ENCODE peak calls at places on chromosomes 1 and 21, in nine cellular contexts. V is A549, W is tibial nerve, K is ovary, H is transverse colon, Q is HepG2, E is stomach, P is upper lobe of left lung, G is suprapubic skin. Z is an unnamed sample.

GRCh38 chr1:227774721-227775665 is 39.8 kb downstream of the SNAP47 start:
- DNase-seq in G (peak), K (no peak), V (no peak), Q (no peak), E (no peak), W (no peak), H (no peak), P (peak), Z (no peak)

GRCh38 chr1:6200188-6200809 is 904 bp upstream of the RPL22 start:
- DNase-seq in G (no peak), K (no peak), W (no peak), Q (no peak), E (no peak), P (no peak), V (no peak), H (no peak), Z (no peak)

GRCh38 chr1:96414598-96414997 is 307.0 kb upstream of the PTBP2 start:
- DNase-seq in K (no peak), G (no peak), P (no peak), V (no peak), Q (no peak), W (no peak), H (no peak), E (no peak), Z (no peak)

GRCh38 chr1:39849203-39849602 is 34.1 kb downstream of the TRIT1 start:
- DNase-seq in W (no peak), E (no peak), Q (no peak), K (no peak), V (no peak), H (no peak), G (no peak), P (no peak), Z (no peak)

GRCh38 chr1:205316179-205316578 is 5.4 kb downstream of the NUAK2 start:
- DNase-seq in W (no peak), H (no peak), G (no peak), Q (no peak), P (no peak), K (no peak), V (no peak), E (no peak), Z (no peak)

GRCh38 chr1:23964790-23965740 is 5.4 kb downstream of the PNRC2 start:
- DNase-seq in K (no peak), P (no peak), H (no peak), Q (no peak), G (no peak), W (no peak), V (no peak), E (no peak), Z (no peak)

GRCh38 chr1:110872745-110873435 is at the start of gene CD53:
- DNase-seq in K (no peak), V (no peak), Q (no peak), H (peak), E (no peak), G (no peak), P (no peak), W (no peak), Z (no peak)

GRCh38 chr1:202958544-202959275 is 598 bp upstream of the ADIPOR1 start:
- DNase-seq in E (no peak), G (no peak), W (no peak), Q (no peak), P (no peak), K (no peak), H (peak), V (no peak), Z (no peak)

GRCh38 chr1:25898223-25899015 is 7.8 kb downstream of the STMN1 start:
- DNase-seq in P (no peak), V (no peak), E (no peak), K (no peak), Q (no peak), W (no peak), G (no peak), H (no peak), Z (peak)

GRCh38 chr21:16125274-16125673 is 395.5 kb downstream of the USP25 start:
- DNase-seq in W (no peak), V (no peak), K (no peak), H (no peak), E (no peak), P (no peak), G (no peak), Q (no peak), Z (no peak)

GRCh38 chr1:35560256-35561225 is 2.9 kb downstream of the NCDN start:
- DNase-seq in V (no peak), P (peak), H (peak), W (no peak), K (peak), E (peak), G (peak), Q (no peak), Z (peak)

GRCh38 chr1:215589650-215590049 is 22.5 kb downstream of the KCTD3 start:
- DNase-seq in K (no peak), E (no peak), P (no peak), V (no peak), W (no peak), Q (no peak), H (no peak), G (no peak), Z (no peak)

GRCh38 chr21:38816400-38816973 is 10.8 kb downstream of the ETS2 start:
- DNase-seq in K (no peak), E (no peak), H (no peak), G (no peak), Q (no peak), P (no peak), V (no peak), W (no peak), Z (no peak)
- TF ChIP-seq POLR2A in K (no peak), E (no peak), H (no peak), G (no peak), Q (no peak), P (no peak), V (no peak), W (no peak), Z (no peak)

GRCh38 chr1:68653882-68654281 is 157.0 kb upstream of the DEPDC1 start:
- DNase-seq in P (no peak), Q (no peak), E (no peak), H (no peak), V (no peak), G (no peak), K (no peak), W (no peak), Z (no peak)
- TF ChIP-seq EP300 in P (no peak), Q (no peak), E (no peak), H (no peak), V (no peak), G (no peak), K (no peak), W (no peak), Z (no peak)

GRCh38 chr1:92958203-92958970 is 2.9 kb downstream of the DIPK1A start:
- DNase-seq in V (no peak), W (no peak), E (no peak), K (no peak), G (no peak), Q (peak), H (no peak), P (no peak), Z (no peak)

GRCh38 chr1:92961131-92961895 is at the start of gene DIPK1A:
- DNase-seq in G (peak), V (peak), E (peak), P (peak), Q (peak), H (peak), W (peak), K (peak), Z (peak)

GRCh38 chr1:92961896-92962752 is 862 bp upstream of the DIPK1A start:
- DNase-seq in P (no peak), K (no peak), H (peak), E (peak), W (peak), Q (peak), V (peak), G (peak), Z (peak)

GRCh38 chr1:92957020-92957734 is 4.1 kb downstream of the DIPK1A start:
- DNase-seq in V (no peak), P (no peak), Q (no peak), K (no peak), E (no peak), H (no peak), W (no peak), G (no peak), Z (no peak)

DNA sequence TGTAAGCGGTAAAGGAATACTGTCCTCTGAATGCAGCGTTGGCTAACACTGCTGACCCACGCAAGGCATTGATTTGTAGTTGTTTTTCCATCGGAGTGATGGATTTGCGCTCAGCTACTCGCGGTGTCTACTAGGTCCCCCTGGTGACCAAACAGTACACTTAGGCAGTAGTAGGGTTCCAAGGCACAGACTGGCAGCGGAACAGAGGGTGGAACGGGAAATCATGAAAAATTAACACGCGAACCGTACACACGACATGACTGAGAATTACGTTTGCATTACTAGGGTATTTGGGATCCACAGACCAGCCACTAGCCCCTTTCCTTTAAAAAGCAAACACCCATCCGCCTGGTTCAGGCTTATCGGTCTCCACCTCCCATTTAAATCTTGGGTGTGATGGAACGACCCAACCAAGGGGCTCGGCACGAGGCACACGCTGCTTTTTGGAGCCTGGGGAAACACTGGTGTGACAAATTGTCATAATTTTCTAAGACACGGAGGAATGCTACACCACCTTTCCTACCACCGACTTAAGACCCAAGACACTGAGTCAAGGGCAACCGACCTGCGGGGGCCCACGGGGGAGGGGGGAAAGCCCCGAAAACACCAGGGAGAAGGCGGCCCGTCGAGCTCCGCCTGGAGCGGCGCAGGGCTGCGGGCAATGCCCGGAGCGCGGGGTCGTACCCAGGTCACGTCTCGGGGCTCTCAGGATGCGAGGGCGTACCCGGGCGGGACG is 699 bp downstream of the DIPK1A start:
- DNase-seq in V (peak), K (peak), Q (peak), E (peak), G (no peak), H (peak), P (no peak), W (no peak), Z (peak)
- TF ChIP-seq POLR2A in V (no peak), K (no peak), Q (peak), E (no peak), G (no peak), H (peak), P (no peak), W (no peak), Z (no peak)

DNA sequence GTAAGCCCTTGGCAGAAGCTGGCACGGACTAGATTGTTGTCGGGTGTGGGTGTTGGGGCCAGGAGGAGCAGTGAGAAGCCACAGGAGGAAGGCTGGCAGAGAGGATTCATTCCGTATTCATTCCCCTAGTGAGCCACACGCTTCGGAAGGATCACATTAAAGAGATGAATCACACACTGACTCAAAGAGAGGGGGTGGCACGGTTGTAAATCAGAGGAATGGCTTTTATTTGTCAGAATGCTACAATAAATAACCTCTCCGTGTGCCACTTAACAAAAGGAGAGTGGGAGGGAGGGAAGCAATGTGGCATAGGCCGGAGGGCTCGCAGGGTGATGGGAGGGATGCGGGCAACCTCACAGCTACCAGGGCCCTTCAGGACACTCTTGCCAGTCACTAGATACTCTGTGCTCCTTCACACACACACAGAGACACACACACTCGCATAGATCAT is 135.5 kb downstream of the HIVEP3 start:
- DNase-seq in G (no peak), V (peak), E (no peak), W (no peak), H (no peak), P (no peak), K (no peak), Q (no peak), Z (no peak)
- TF ChIP-seq EP300 in G (no peak), V (no peak), E (no peak), W (no peak), H (no peak), P (no peak), K (no peak), Q (no peak), Z (no peak)

GRCh38 chr21:37370152-37371040 is 3.8 kb downstream of the DYRK1A start:
- DNase-seq in K (no peak), Q (no peak), P (no peak), G (no peak), V (no peak), H (no peak), W (no peak), E (no peak), Z (no peak)
- TF ChIP-seq POLR2A in K (no peak), Q (no peak), P (no peak), G (no peak), V (no peak), H (no peak), W (no peak), E (no peak), Z (no peak)

GRCh38 chr1:70442486-70442885 is 31.4 kb downstream of the CTH start:
- DNase-seq in H (no peak), W (no peak), V (no peak), P (no peak), G (no peak), Q (no peak), K (no peak), E (no peak), Z (no peak)

GRCh38 chr1:70441392-70442035 is 30.4 kb downstream of the CTH start:
- DNase-seq in P (no peak), K (no peak), V (no peak), G (no peak), H (no peak), Q (no peak), E (no peak), W (no peak), Z (no peak)

GRCh38 chr1:70436617-70437236 is 25.7 kb downstream of the CTH start:
- DNase-seq in H (no peak), W (no peak), E (no peak), P (no peak), G (no peak), K (no peak), Q (no peak), V (no peak), Z (no peak)

GRCh38 chr1:70440642-70441391 is 29.7 kb downstream of the CTH start:
- DNase-seq in V (no peak), G (no peak), K (no peak), Q (no peak), P (no peak), W (no peak), H (peak), E (no peak), Z (no peak)

GRCh38 chr1:70438529-70438928 is 27.5 kb downstream of the CTH start:
- DNase-seq in V (no peak), Q (no peak), K (no peak), G (no peak), W (no peak), H (no peak), P (no peak), E (no peak), Z (no peak)
- TF ChIP-seq EP300 in V (no peak), Q (no peak), K (no peak), G (no peak), W (no peak), H (no peak), P (no peak), E (no peak), Z (no peak)